ENCODE peak calls at places on chromosomes 11 and 22, in seven cellular contexts. S is mammary epithelial cell, U is upper lobe of right lung, I is body of pancreas, M is PC-3, T is left ventricle myocardium inferior, H is thoracic aorta. E is an unnamed sample. For H3K4me1, the result is how much of the 10 kb centered on the place peaks cover.

GRCh38 chr11:130118636-130119387 is 40.8 kb upstream of the ST14 start:
- DNase-seq in T (no peak), S (no peak), M (no peak), I (no peak), U (no peak), H (no peak), E (no peak)

GRCh38 chr11:64583296-64584262 is 7.4 kb upstream of the SLC22A12 start:
- DNase-seq in I (no peak), U (peak), S (no peak), M (peak), T (no peak), H (no peak), E (peak)

GRCh38 chr22:35258144-35258988 is 1.1 kb downstream of the HMGXB4 start:
- DNase-seq in I (peak), H (no peak), S (peak), M (peak), U (no peak), T (no peak), E (no peak)

GRCh38 chr11:19245351-19245750 is 4.6 kb upstream of the E2F8 start:
- DNase-seq in H (no peak), I (no peak), S (no peak), U (no peak), M (peak), T (no peak), E (no peak)

GRCh38 chr11:127612602-127613001 is 612.0 kb upstream of the KIRREL3 start:
- DNase-seq in I (no peak), U (no peak), M (no peak), H (no peak), S (no peak), T (no peak), E (no peak)

GRCh38 chr22:42856179-42856864 is 751 bp downstream of the ARFGAP3 start:
- DNase-seq in H (no peak), T (peak), I (peak), M (no peak), U (peak), S (no peak), E (peak)

GRCh38 chr11:65781152-65781961 is 581 bp upstream of the AP5B1 start:
- DNase-seq in H (no peak), T (no peak), I (peak), M (peak), U (peak), S (no peak), E (peak)

GRCh38 chr22:32200752-32201151 is 4.1 kb downstream of the RFPL2 start:
- DNase-seq in I (no peak), M (no peak), S (no peak), H (no peak), T (no peak), U (no peak), E (no peak)

GRCh38 chr11:18063131-18063530 is 17.1 kb upstream of the TPH1 start:
- DNase-seq in H (no peak), T (no peak), M (peak), I (peak), U (no peak), S (no peak), E (no peak)

GRCh38 chr11:1570531-1570895 is 1.6 kb downstream of the DUSP8 start:
- DNase-seq in S (no peak), H (no peak), I (no peak), M (no peak), U (no peak), T (no peak), E (peak)

GRCh38 chr22:39500101-39500500 is 2.0 kb upstream of the MIEF1 start:
- DNase-seq in S (no peak), U (no peak), T (no peak), I (no peak), M (no peak), H (no peak), E (peak)
- H3K27ac ChIP-seq in S (no peak), U (no peak), T (peak), I (no peak), M (no peak), H (no peak), E (no peak)

GRCh38 chr11:27234043-27234668 is 128.9 kb downstream of the CCDC34 start:
- DNase-seq in S (peak), T (peak), H (no peak), M (peak), U (no peak), I (no peak), E (peak)
- H3K4me3 ChIP-seq in S (no peak), T (no peak), H (no peak), M (no peak), U (no peak), I (no peak), E (no peak)

DNA sequence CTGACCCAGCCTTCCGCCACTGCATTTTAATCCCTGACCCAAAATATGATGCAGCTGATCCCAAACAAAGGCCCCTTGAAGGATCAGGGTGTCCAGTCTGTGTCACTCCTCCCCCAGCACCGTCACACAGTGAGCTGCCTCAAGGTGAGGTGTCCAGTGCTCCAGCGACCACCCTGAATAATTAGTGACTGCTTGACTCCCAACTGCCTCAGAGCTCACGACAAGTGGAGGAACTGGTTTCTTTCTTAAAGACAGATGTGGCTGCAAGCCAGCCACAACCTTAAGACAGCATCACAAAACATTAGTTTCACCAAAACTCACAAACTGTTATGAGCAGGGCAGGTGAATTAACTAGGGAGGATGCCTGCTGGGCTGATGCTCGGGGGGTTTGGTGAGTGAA is 74.7 kb downstream of the PIWIL3 start:
- DNase-seq in U (no peak), I (no peak), H (no peak), T (no peak), M (no peak), S (no peak), E (no peak)
- H3K4me1 ChIP-seq in U (under half), I (under half), H (under half), T (under half), M (under half), S (under half), E (under half)

DNA sequence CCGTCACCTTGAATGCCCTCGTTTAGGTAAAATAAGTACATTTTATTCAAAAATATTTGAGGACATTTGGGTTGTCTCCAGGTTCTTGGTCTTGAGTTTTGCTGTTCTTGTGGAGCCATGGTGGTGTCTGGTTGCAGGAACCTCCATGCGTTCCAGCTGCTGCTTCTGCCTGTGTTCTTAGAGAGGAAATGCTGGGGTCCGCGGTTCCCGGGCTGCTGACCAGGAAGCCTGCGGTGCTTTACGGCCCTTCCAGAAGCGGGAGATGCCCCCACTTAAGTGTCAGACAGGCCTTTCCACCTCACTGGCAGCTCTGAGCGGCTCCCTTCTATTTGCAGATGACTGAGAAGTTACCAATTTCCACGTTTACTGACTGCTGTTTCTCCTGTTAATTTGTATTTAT is 66.8 kb downstream of the LRP5 start:
- DNase-seq in T (no peak), I (no peak), S (no peak), M (no peak), H (no peak), U (no peak), E (no peak)
- H3K27ac ChIP-seq in T (peak), I (no peak), S (no peak), M (peak), H (peak), U (peak), E (no peak)

GRCh38 chr11:8872017-8872416 is 39.0 kb upstream of the AKIP1 start:
- DNase-seq in U (no peak), I (peak), M (no peak), H (no peak), S (no peak), T (no peak), E (no peak)

GRCh38 chr11:8867856-8868705 is 42.9 kb upstream of the AKIP1 start:
- DNase-seq in S (peak), I (no peak), H (no peak), U (no peak), T (no peak), M (no peak), E (no peak)

GRCh38 chr11:8871283-8871775 is 39.7 kb upstream of the AKIP1 start:
- DNase-seq in M (peak), U (peak), H (no peak), I (peak), S (peak), T (peak), E (peak)

GRCh38 chr11:8873966-8874365 is 37.0 kb upstream of the AKIP1 start:
- DNase-seq in H (no peak), I (no peak), T (no peak), M (no peak), U (no peak), S (no peak), E (no peak)

GRCh38 chr11:8870461-8871282 is 40.3 kb upstream of the AKIP1 start:
- DNase-seq in U (peak), S (peak), T (peak), H (no peak), M (peak), I (peak), E (peak)
- H3K4me3 ChIP-seq in U (peak), S (peak), T (peak), H (peak), M (peak), I (peak), E (peak)

E was measured in right cardiac atrium.